ENCODE peak calls at places on chromosomes 6 and 20, in five cellular contexts. One of them, this sample, is unnamed.

GRCh38 chr20:41110930-41111577 is 26.3 kb upstream of the PLCG1 start:
- DNase-seq in testis: no peak
- DNase-seq in dorsolateral prefrontal cortex: no peak
- DNase-seq in neuronal stem cell: no peak
- DNase-seq in Peyer's patch: no peak
- DNase-seq in this sample: no peak

GRCh38 chr6:82842721-82843120 is 222.9 kb downstream of the UBE3D start:
- DNase-seq in dorsolateral prefrontal cortex: no peak
- DNase-seq in Peyer's patch: no peak
- DNase-seq in neuronal stem cell: no peak
- DNase-seq in testis: no peak
- DNase-seq in this sample: no peak

GRCh38 chr6:137637161-137637560 is 143.0 kb upstream of the OLIG3 start:
- DNase-seq in neuronal stem cell: no peak
- DNase-seq in dorsolateral prefrontal cortex: no peak
- DNase-seq in testis: peak
- DNase-seq in Peyer's patch: no peak
- DNase-seq in this sample: no peak

GRCh38 chr20:40897177-40897700 is 131.4 kb upstream of the TOP1 start:
- DNase-seq in dorsolateral prefrontal cortex: no peak
- DNase-seq in neuronal stem cell: no peak
- DNase-seq in Peyer's patch: no peak
- DNase-seq in testis: no peak
- DNase-seq in this sample: no peak

GRCh38 chr6:190596-191395 is 101.5 kb upstream of the DUSP22 start:
- DNase-seq in testis: peak
- DNase-seq in Peyer's patch: peak
- DNase-seq in neuronal stem cell: no peak
- DNase-seq in dorsolateral prefrontal cortex: no peak
- DNase-seq in this sample: no peak

GRCh38 chr6:17653198-17653881 is 53.2 kb downstream of the FAM8A1 start:
- DNase-seq in dorsolateral prefrontal cortex: no peak
- DNase-seq in Peyer's patch: no peak
- DNase-seq in testis: no peak
- DNase-seq in neuronal stem cell: no peak
- DNase-seq in this sample: no peak

GRCh38 chr20:4875578-4876067 is 125.7 kb downstream of the SLC23A2 start:
- DNase-seq in neuronal stem cell: no peak
- DNase-seq in testis: no peak
- DNase-seq in dorsolateral prefrontal cortex: no peak
- DNase-seq in Peyer's patch: no peak
- DNase-seq in this sample: no peak

GRCh38 chr6:111603648-111604047 is 2.0 kb downstream of the TRAF3IP2 start:
- DNase-seq in testis: no peak
- DNase-seq in neuronal stem cell: no peak
- DNase-seq in dorsolateral prefrontal cortex: no peak
- DNase-seq in Peyer's patch: no peak
- DNase-seq in this sample: no peak

GRCh38 chr20:37202267-37202943 is 23.1 kb upstream of the MROH8 start:
- DNase-seq in dorsolateral prefrontal cortex: no peak
- DNase-seq in neuronal stem cell: no peak
- DNase-seq in Peyer's patch: no peak
- DNase-seq in testis: peak
- DNase-seq in this sample: peak

GRCh38 chr6:93575495-93575894 is 156.1 kb upstream of the EPHA7 start:
- DNase-seq in Peyer's patch: no peak
- DNase-seq in dorsolateral prefrontal cortex: no peak
- DNase-seq in neuronal stem cell: no peak
- DNase-seq in testis: no peak
- DNase-seq in this sample: no peak

GRCh38 chr20:40768105-40768504 is 79.1 kb upstream of the MAFB start:
- DNase-seq in neuronal stem cell: no peak
- DNase-seq in dorsolateral prefrontal cortex: no peak
- DNase-seq in Peyer's patch: no peak
- DNase-seq in testis: no peak
- DNase-seq in this sample: no peak

GRCh38 chr20:37233471-37234253 is 28.0 kb downstream of the GHRH start:
- DNase-seq in Peyer's patch: no peak
- DNase-seq in neuronal stem cell: no peak
- DNase-seq in testis: no peak
- DNase-seq in dorsolateral prefrontal cortex: no peak
- DNase-seq in this sample: no peak

GRCh38 chr20:53030061-53030460 is 57.9 kb downstream of the TSHZ2 start:
- DNase-seq in dorsolateral prefrontal cortex: no peak
- DNase-seq in testis: no peak
- DNase-seq in Peyer's patch: no peak
- DNase-seq in neuronal stem cell: no peak
- DNase-seq in this sample: no peak

GRCh38 chr20:9940329-9940728 is 94.5 kb upstream of the ANKEF1 start:
- DNase-seq in dorsolateral prefrontal cortex: no peak
- DNase-seq in neuronal stem cell: no peak
- DNase-seq in testis: no peak
- DNase-seq in Peyer's patch: no peak
- DNase-seq in this sample: no peak

GRCh38 chr6:32627831-32628230 is 9.4 kb upstream of the HLA-DQA1 start:
- DNase-seq in Peyer's patch: peak
- DNase-seq in testis: peak
- DNase-seq in neuronal stem cell: no peak
- DNase-seq in dorsolateral prefrontal cortex: no peak
- DNase-seq in this sample: no peak

GRCh38 chr6:158648682-158649131 is 1.1 kb upstream of the SYTL3 start:
- DNase-seq in neuronal stem cell: no peak
- DNase-seq in testis: no peak
- DNase-seq in dorsolateral prefrontal cortex: no peak
- DNase-seq in Peyer's patch: peak
- DNase-seq in this sample: no peak

GRCh38 chr6:5398530-5398929 is 137.2 kb downstream of the FARS2 start:
- DNase-seq in neuronal stem cell: no peak
- DNase-seq in Peyer's patch: no peak
- DNase-seq in dorsolateral prefrontal cortex: no peak
- DNase-seq in testis: no peak
- DNase-seq in this sample: no peak

GRCh38 chr6:159068904-159069578 is 24.2 kb upstream of the TAGAP start:
- DNase-seq in neuronal stem cell: no peak
- DNase-seq in Peyer's patch: no peak
- DNase-seq in testis: no peak
- DNase-seq in dorsolateral prefrontal cortex: no peak
- DNase-seq in this sample: no peak

GRCh38 chr20:61373956-61374545 is 122.0 kb downstream of the CDH4 start:
- DNase-seq in Peyer's patch: no peak
- DNase-seq in testis: no peak
- DNase-seq in dorsolateral prefrontal cortex: no peak
- DNase-seq in neuronal stem cell: no peak
- DNase-seq in this sample: no peak

GRCh38 chr20:40763646-40764295 is 74.7 kb upstream of the MAFB start:
- DNase-seq in testis: no peak
- DNase-seq in neuronal stem cell: no peak
- DNase-seq in Peyer's patch: no peak
- DNase-seq in dorsolateral prefrontal cortex: peak
- DNase-seq in this sample: peak

GRCh38 chr6:16200231-16200941 is 38.0 kb upstream of the GMPR start:
- DNase-seq in testis: peak
- DNase-seq in dorsolateral prefrontal cortex: no peak
- DNase-seq in Peyer's patch: no peak
- DNase-seq in neuronal stem cell: no peak
- DNase-seq in this sample: no peak

GRCh38 chr20:34708621-34709043 is 4.5 kb downstream of the TP53INP2 start:
- DNase-seq in Peyer's patch: peak
- DNase-seq in neuronal stem cell: peak
- DNase-seq in dorsolateral prefrontal cortex: peak
- DNase-seq in testis: peak
- DNase-seq in this sample: peak

GRCh38 chr20:13936781-13937576 is 53.4 kb downstream of the SEL1L2 start:
- DNase-seq in neuronal stem cell: no peak
- DNase-seq in Peyer's patch: no peak
- DNase-seq in dorsolateral prefrontal cortex: no peak
- DNase-seq in testis: peak
- DNase-seq in this sample: no peak

GRCh38 chr6:51199733-51200132 is 381.1 kb downstream of the TFAP2B start:
- DNase-seq in testis: no peak
- DNase-seq in dorsolateral prefrontal cortex: no peak
- DNase-seq in Peyer's patch: no peak
- DNase-seq in neuronal stem cell: no peak
- DNase-seq in this sample: no peak

GRCh38 chr20:57664924-57665588 is 44.8 kb downstream of the PMEPA1 start:
- DNase-seq in dorsolateral prefrontal cortex: no peak
- DNase-seq in neuronal stem cell: no peak
- DNase-seq in Peyer's patch: no peak
- DNase-seq in testis: no peak
- DNase-seq in this sample: peak

GRCh38 chr6:87716928-87717655 is 15.1 kb upstream of the AKIRIN2 start:
- DNase-seq in testis: no peak
- DNase-seq in neuronal stem cell: no peak
- DNase-seq in Peyer's patch: no peak
- DNase-seq in dorsolateral prefrontal cortex: no peak
- DNase-seq in this sample: no peak

GRCh38 chr6:112203577-112204349 is 50.6 kb downstream of the LAMA4 start:
- DNase-seq in testis: no peak
- DNase-seq in dorsolateral prefrontal cortex: no peak
- DNase-seq in neuronal stem cell: no peak
- DNase-seq in Peyer's patch: no peak
- DNase-seq in this sample: no peak

GRCh38 chr6:47405273-47405672 is 72.3 kb upstream of the CD2AP start:
- DNase-seq in Peyer's patch: no peak
- DNase-seq in testis: no peak
- DNase-seq in neuronal stem cell: no peak
- DNase-seq in dorsolateral prefrontal cortex: no peak
- DNase-seq in this sample: no peak

DNA sequence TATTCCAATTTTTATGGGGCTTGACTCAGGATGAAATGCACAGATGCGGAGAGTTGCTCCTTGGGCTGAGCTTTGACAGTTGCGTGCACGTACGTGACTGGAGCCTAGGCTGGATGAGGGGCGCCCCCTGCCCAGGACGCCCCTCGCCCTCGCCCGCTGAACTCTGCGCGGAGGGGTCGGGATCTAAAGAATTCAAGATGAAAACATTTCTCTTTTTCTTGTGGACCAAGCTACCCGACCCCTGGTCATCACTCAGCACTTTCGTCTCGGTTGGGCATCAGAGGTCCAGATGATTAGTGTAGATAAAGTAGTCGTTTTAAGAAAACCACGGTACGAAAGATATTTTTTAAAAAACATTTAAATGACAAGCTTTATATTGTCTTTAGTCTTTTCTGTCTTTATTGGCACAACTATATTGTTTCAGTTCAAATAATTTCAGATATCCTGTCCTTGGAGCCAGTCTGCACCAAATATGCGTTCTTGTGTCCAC is 745 bp downstream of the DTD1 start:
- DNase-seq in dorsolateral prefrontal cortex: no peak
- DNase-seq in testis: peak
- DNase-seq in Peyer's patch: no peak
- DNase-seq in neuronal stem cell: no peak
- DNase-seq in this sample: no peak
- H3K4me3 ChIP-seq in dorsolateral prefrontal cortex: peak
- H3K4me3 ChIP-seq in testis: peak
- H3K4me3 ChIP-seq in Peyer's patch: peak
- H3K4me3 ChIP-seq in neuronal stem cell: peak
- H3K4me3 ChIP-seq in this sample: peak

DNA sequence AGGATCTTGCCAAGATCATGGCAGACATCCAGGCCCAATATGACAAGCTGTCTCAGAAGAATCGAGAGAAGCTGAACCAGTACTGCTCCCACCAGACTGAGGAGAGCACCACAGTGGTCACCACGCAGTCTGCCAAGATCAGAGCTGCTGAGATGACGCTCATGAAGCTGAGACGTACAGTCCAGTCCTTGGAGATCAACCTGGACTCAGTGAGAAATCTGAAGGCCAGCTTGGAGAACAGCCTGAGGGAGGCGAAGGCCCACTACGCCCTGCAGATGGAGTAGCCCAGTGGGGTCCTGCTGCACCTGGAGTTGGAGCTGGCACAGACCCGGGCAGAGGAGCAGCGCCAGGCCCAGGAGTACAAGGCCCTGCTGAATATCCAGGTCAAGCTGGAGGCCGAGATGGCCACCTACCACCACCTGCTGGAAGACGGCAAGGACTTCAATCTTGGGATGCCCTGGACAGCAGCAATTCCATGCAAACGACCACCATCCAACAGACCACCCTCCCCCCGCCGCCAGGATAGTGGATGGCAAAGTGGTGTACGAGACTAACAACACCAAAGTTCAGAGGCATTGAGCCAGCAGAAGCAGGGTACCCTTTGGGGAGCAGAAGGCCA is 44.7 kb upstream of the GRM4 start:
- DNase-seq in testis: no peak
- DNase-seq in Peyer's patch: no peak
- DNase-seq in neuronal stem cell: no peak
- DNase-seq in dorsolateral prefrontal cortex: no peak
- DNase-seq in this sample: no peak
- H3K4me3 ChIP-seq in testis: no peak
- H3K4me3 ChIP-seq in Peyer's patch: no peak
- H3K4me3 ChIP-seq in neuronal stem cell: no peak
- H3K4me3 ChIP-seq in dorsolateral prefrontal cortex: no peak
- H3K4me3 ChIP-seq in this sample: no peak

DNA sequence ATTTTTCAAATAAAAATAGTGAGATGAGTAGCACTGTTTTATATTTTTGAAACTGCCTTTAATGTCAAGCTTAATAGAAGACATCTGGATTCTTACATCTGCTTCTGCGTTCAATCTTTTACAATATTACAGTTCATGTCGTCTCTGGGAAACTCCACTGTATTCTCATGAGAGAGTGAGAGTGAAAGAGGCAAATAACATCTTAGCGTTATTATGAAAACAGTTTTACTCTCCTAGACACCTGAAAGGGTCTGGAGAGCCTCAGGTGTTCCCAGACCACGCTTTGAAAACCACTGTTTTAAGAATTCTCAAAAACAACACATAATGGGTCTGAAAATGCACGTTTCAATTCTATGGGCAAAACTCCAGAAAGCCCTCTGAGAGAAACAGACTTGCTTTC is 63.4 kb downstream of the ARHGAP18 start:
- DNase-seq in Peyer's patch: no peak
- DNase-seq in dorsolateral prefrontal cortex: no peak
- DNase-seq in neuronal stem cell: no peak
- DNase-seq in testis: no peak
- DNase-seq in this sample: no peak
- H3K4me3 ChIP-seq in Peyer's patch: no peak
- H3K4me3 ChIP-seq in dorsolateral prefrontal cortex: no peak
- H3K4me3 ChIP-seq in neuronal stem cell: no peak
- H3K4me3 ChIP-seq in testis: no peak
- H3K4me3 ChIP-seq in this sample: no peak

DNA sequence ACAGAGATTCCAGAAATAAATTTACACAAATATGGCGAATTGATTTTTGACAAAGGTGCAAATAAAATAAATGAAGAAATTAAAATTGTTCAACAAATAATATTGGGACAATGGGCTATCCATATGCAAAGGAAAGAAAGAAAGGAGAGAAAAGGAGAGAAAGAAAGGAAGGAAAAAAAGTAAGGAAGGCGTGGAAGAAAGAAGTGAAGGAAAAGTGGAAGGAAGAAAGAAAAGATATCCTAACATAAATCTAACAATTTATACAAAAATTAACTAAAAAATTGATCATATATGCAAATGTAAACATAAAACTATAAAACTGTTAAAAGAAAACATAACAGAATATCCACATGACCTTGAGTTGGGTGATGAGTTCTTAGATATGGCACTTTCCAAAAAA is 78.7 kb upstream of the ZNF184 start:
- DNase-seq in testis: no peak
- DNase-seq in Peyer's patch: no peak
- DNase-seq in dorsolateral prefrontal cortex: no peak
- DNase-seq in neuronal stem cell: no peak
- DNase-seq in this sample: no peak
- H3K4me3 ChIP-seq in testis: no peak
- H3K4me3 ChIP-seq in Peyer's patch: no peak
- H3K4me3 ChIP-seq in dorsolateral prefrontal cortex: no peak
- H3K4me3 ChIP-seq in neuronal stem cell: no peak
- H3K4me3 ChIP-seq in this sample: no peak

This sample was measured in tibial artery.